ENCODE peak calls at places on chromosomes 3 and 15, in nine cellular contexts. One of them, this sample, is unnamed.
A peak's percentile ranks its signal among the peaks of the same experiment; 100 is the strongest.

GRCh38 chr15:95325763-95326688 is 1004.5 kb upstream of the NR2F2 start:
- DNase-seq in heart left ventricle: no peak
- DNase-seq in A549: no peak
- DNase-seq in endothelial cell of umbilical vein: peak; percentile 94
- DNase-seq in body of pancreas: no peak
- DNase-seq in CD8-positive, alpha-beta T cell: no peak
- DNase-seq in brain microvascular endothelial cell: peak; percentile 59
- DNase-seq in HCT116: no peak
- DNase-seq in upper lobe of right lung: no peak
- DNase-seq in this sample: no peak

GRCh38 chr3:43296565-43296964 is 10.2 kb downstream of the SNRK start:
- DNase-seq in heart left ventricle: peak; percentile 44
- DNase-seq in A549: no peak
- DNase-seq in endothelial cell of umbilical vein: peak; percentile 24
- DNase-seq in body of pancreas: peak; percentile 38
- DNase-seq in CD8-positive, alpha-beta T cell: peak; percentile 85
- DNase-seq in brain microvascular endothelial cell: peak; percentile 30
- DNase-seq in HCT116: no peak
- DNase-seq in upper lobe of right lung: no peak
- DNase-seq in this sample: no peak

GRCh38 chr3:103295974-103296570 is 861.3 kb downstream of the ZPLD1 start:
- DNase-seq in heart left ventricle: no peak
- DNase-seq in A549: peak; percentile 18
- DNase-seq in endothelial cell of umbilical vein: no peak
- DNase-seq in body of pancreas: no peak
- DNase-seq in CD8-positive, alpha-beta T cell: no peak
- DNase-seq in brain microvascular endothelial cell: peak; percentile 2
- DNase-seq in HCT116: peak; percentile 19
- DNase-seq in upper lobe of right lung: no peak
- DNase-seq in this sample: no peak

GRCh38 chr15:100914876-100915275 is 4.3 kb upstream of the LRRK1 start:
- DNase-seq in heart left ventricle: no peak
- DNase-seq in A549: no peak
- DNase-seq in endothelial cell of umbilical vein: no peak
- DNase-seq in body of pancreas: no peak
- DNase-seq in CD8-positive, alpha-beta T cell: no peak
- DNase-seq in brain microvascular endothelial cell: no peak
- DNase-seq in HCT116: no peak
- DNase-seq in upper lobe of right lung: no peak
- DNase-seq in this sample: no peak

GRCh38 chr3:44903314-44903713 is 28.9 kb downstream of the TGM4 start:
- DNase-seq in heart left ventricle: no peak
- DNase-seq in A549: no peak
- DNase-seq in endothelial cell of umbilical vein: no peak
- DNase-seq in body of pancreas: no peak
- DNase-seq in CD8-positive, alpha-beta T cell: no peak
- DNase-seq in brain microvascular endothelial cell: no peak
- DNase-seq in HCT116: no peak
- DNase-seq in upper lobe of right lung: no peak
- DNase-seq in this sample: no peak

GRCh38 chr3:136547293-136547692 is 204.9 kb downstream of the STAG1 start:
- DNase-seq in heart left ventricle: no peak
- DNase-seq in A549: no peak
- DNase-seq in endothelial cell of umbilical vein: peak; percentile 51
- DNase-seq in body of pancreas: no peak
- DNase-seq in CD8-positive, alpha-beta T cell: no peak
- DNase-seq in brain microvascular endothelial cell: no peak
- DNase-seq in HCT116: no peak
- DNase-seq in upper lobe of right lung: no peak
- DNase-seq in this sample: no peak

GRCh38 chr3:72690646-72691045 is 157.6 kb downstream of the SHQ1 start:
- DNase-seq in heart left ventricle: no peak
- DNase-seq in A549: no peak
- DNase-seq in endothelial cell of umbilical vein: no peak
- DNase-seq in body of pancreas: no peak
- DNase-seq in CD8-positive, alpha-beta T cell: no peak
- DNase-seq in brain microvascular endothelial cell: no peak
- DNase-seq in HCT116: no peak
- DNase-seq in upper lobe of right lung: no peak
- DNase-seq in this sample: no peak

GRCh38 chr3:57981483-57982087 is 26.6 kb upstream of the FLNB start:
- DNase-seq in heart left ventricle: no peak
- DNase-seq in A549: no peak
- DNase-seq in endothelial cell of umbilical vein: no peak
- DNase-seq in body of pancreas: no peak
- DNase-seq in CD8-positive, alpha-beta T cell: no peak
- DNase-seq in brain microvascular endothelial cell: no peak
- DNase-seq in HCT116: no peak
- DNase-seq in upper lobe of right lung: no peak
- DNase-seq in this sample: no peak

GRCh38 chr15:51438526-51438925 is 97.1 kb downstream of the GLDN start:
- DNase-seq in heart left ventricle: no peak
- DNase-seq in A549: no peak
- DNase-seq in endothelial cell of umbilical vein: no peak
- DNase-seq in body of pancreas: no peak
- DNase-seq in CD8-positive, alpha-beta T cell: no peak
- DNase-seq in brain microvascular endothelial cell: no peak
- DNase-seq in HCT116: no peak
- DNase-seq in upper lobe of right lung: no peak
- DNase-seq in this sample: no peak

GRCh38 chr15:51444807-51445206 is 103.4 kb downstream of the GLDN start:
- DNase-seq in heart left ventricle: no peak
- DNase-seq in A549: no peak
- DNase-seq in endothelial cell of umbilical vein: no peak
- DNase-seq in body of pancreas: no peak
- DNase-seq in CD8-positive, alpha-beta T cell: no peak
- DNase-seq in brain microvascular endothelial cell: no peak
- DNase-seq in HCT116: no peak
- DNase-seq in upper lobe of right lung: no peak
- DNase-seq in this sample: no peak

GRCh38 chr15:51443282-51443914 is 101.9 kb downstream of the GLDN start:
- DNase-seq in heart left ventricle: no peak
- DNase-seq in A549: no peak
- DNase-seq in endothelial cell of umbilical vein: no peak
- DNase-seq in body of pancreas: no peak
- DNase-seq in CD8-positive, alpha-beta T cell: no peak
- DNase-seq in brain microvascular endothelial cell: no peak
- DNase-seq in HCT116: no peak
- DNase-seq in upper lobe of right lung: no peak
- DNase-seq in this sample: no peak

GRCh38 chr15:51448592-51449494 is 107.4 kb downstream of the GLDN start:
- DNase-seq in heart left ventricle: no peak
- DNase-seq in A549: no peak
- DNase-seq in endothelial cell of umbilical vein: no peak
- DNase-seq in body of pancreas: no peak
- DNase-seq in CD8-positive, alpha-beta T cell: no peak
- DNase-seq in brain microvascular endothelial cell: no peak
- DNase-seq in HCT116: no peak
- DNase-seq in upper lobe of right lung: no peak
- DNase-seq in this sample: no peak

DNA sequence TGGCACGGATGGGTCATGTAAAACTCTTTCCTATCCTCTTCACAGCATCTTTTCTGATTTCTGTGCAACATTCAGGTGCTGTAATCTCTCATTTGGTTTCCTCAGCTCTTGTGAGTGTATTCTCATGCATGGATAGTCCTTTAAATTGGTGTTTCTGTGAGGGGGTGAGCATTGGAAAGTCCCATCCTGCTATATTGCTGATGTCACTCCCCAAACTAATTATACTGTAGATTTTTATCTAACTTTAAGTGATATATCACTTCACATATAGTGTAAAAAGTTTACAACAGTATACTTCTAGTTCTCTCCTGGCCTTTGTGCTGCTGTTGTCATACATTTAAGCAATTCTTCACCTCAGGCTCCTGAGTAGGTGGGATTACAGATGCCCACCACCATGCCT is 102.7 kb downstream of the GLDN start:
- DNase-seq in heart left ventricle: no peak
- DNase-seq in A549: no peak
- DNase-seq in endothelial cell of umbilical vein: no peak
- DNase-seq in body of pancreas: no peak
- DNase-seq in CD8-positive, alpha-beta T cell: no peak
- DNase-seq in brain microvascular endothelial cell: no peak
- DNase-seq in HCT116: no peak
- DNase-seq in upper lobe of right lung: no peak
- DNase-seq in this sample: no peak
- H3K27ac ChIP-seq in heart left ventricle: no peak overlapping the region
- H3K27ac ChIP-seq in A549: no peak overlapping the region
- H3K27ac ChIP-seq in endothelial cell of umbilical vein: no peak overlapping the region
- H3K27ac ChIP-seq in body of pancreas: no peak overlapping the region
- H3K27ac ChIP-seq in CD8-positive, alpha-beta T cell: no peak overlapping the region
- H3K27ac ChIP-seq in brain microvascular endothelial cell: no peak overlapping the region
- H3K27ac ChIP-seq in HCT116: no peak overlapping the region
- H3K27ac ChIP-seq in upper lobe of right lung: no peak overlapping the region
- H3K27ac ChIP-seq in this sample: no peak overlapping the region

GRCh38 chr3:183883291-183884096 is 1.2 kb downstream of the PARL start:
- DNase-seq in heart left ventricle: no peak
- DNase-seq in A549: no peak
- DNase-seq in endothelial cell of umbilical vein: peak; percentile 5
- DNase-seq in body of pancreas: no peak
- DNase-seq in CD8-positive, alpha-beta T cell: no peak
- DNase-seq in brain microvascular endothelial cell: no peak
- DNase-seq in HCT116: no peak
- DNase-seq in upper lobe of right lung: no peak
- DNase-seq in this sample: no peak
- H3K27ac ChIP-seq in heart left ventricle: peak overlapping the region; percentile 80
- H3K27ac ChIP-seq in A549: peak overlapping the region; percentile 79
- H3K27ac ChIP-seq in endothelial cell of umbilical vein: no peak overlapping the region
- H3K27ac ChIP-seq in body of pancreas: no peak overlapping the region
- H3K27ac ChIP-seq in CD8-positive, alpha-beta T cell: no peak overlapping the region
- H3K27ac ChIP-seq in brain microvascular endothelial cell: no peak overlapping the region
- H3K27ac ChIP-seq in HCT116: no peak overlapping the region
- H3K27ac ChIP-seq in upper lobe of right lung: peak overlapping the region; percentile 84
- H3K27ac ChIP-seq in this sample: no peak overlapping the region

GRCh38 chr3:171840484-171840830 is 2.7 kb upstream of the TMEM212 start:
- DNase-seq in heart left ventricle: no peak
- DNase-seq in A549: no peak
- DNase-seq in endothelial cell of umbilical vein: no peak
- DNase-seq in body of pancreas: no peak
- DNase-seq in CD8-positive, alpha-beta T cell: no peak
- DNase-seq in brain microvascular endothelial cell: no peak
- DNase-seq in HCT116: no peak
- DNase-seq in upper lobe of right lung: no peak
- DNase-seq in this sample: no peak

GRCh38 chr3:171840831-171841619 is 2.1 kb upstream of the TMEM212 start:
- DNase-seq in heart left ventricle: no peak
- DNase-seq in A549: no peak
- DNase-seq in endothelial cell of umbilical vein: no peak
- DNase-seq in body of pancreas: no peak
- DNase-seq in CD8-positive, alpha-beta T cell: no peak
- DNase-seq in brain microvascular endothelial cell: no peak
- DNase-seq in HCT116: no peak
- DNase-seq in upper lobe of right lung: no peak
- DNase-seq in this sample: no peak

GRCh38 chr3:171841620-171842000 is 1.5 kb upstream of the TMEM212 start:
- DNase-seq in heart left ventricle: no peak
- DNase-seq in A549: no peak
- DNase-seq in endothelial cell of umbilical vein: peak; percentile 85
- DNase-seq in body of pancreas: no peak
- DNase-seq in CD8-positive, alpha-beta T cell: no peak
- DNase-seq in brain microvascular endothelial cell: peak; percentile 58
- DNase-seq in HCT116: no peak
- DNase-seq in upper lobe of right lung: no peak
- DNase-seq in this sample: no peak

GRCh38 chr3:171844873-171845272 is 1.7 kb downstream of the TMEM212 start:
- DNase-seq in heart left ventricle: no peak
- DNase-seq in A549: no peak
- DNase-seq in endothelial cell of umbilical vein: no peak
- DNase-seq in body of pancreas: no peak
- DNase-seq in CD8-positive, alpha-beta T cell: no peak
- DNase-seq in brain microvascular endothelial cell: no peak
- DNase-seq in HCT116: no peak
- DNase-seq in upper lobe of right lung: no peak
- DNase-seq in this sample: no peak

GRCh38 chr3:171842864-171843511 is at the start of gene TMEM212:
- DNase-seq in heart left ventricle: no peak
- DNase-seq in A549: peak; percentile 46
- DNase-seq in endothelial cell of umbilical vein: peak; percentile 85
- DNase-seq in body of pancreas: no peak
- DNase-seq in CD8-positive, alpha-beta T cell: no peak
- DNase-seq in brain microvascular endothelial cell: no peak
- DNase-seq in HCT116: no peak
- DNase-seq in upper lobe of right lung: no peak
- DNase-seq in this sample: no peak
- H3K27ac ChIP-seq in heart left ventricle: no peak within 1 kb of the TSS
- H3K27ac ChIP-seq in A549: no peak within 1 kb of the TSS
- H3K27ac ChIP-seq in endothelial cell of umbilical vein: peak within 1 kb of the TSS; percentile 70
- H3K27ac ChIP-seq in body of pancreas: no peak within 1 kb of the TSS
- H3K27ac ChIP-seq in CD8-positive, alpha-beta T cell: no peak within 1 kb of the TSS
- H3K27ac ChIP-seq in brain microvascular endothelial cell: peak within 1 kb of the TSS; percentile 49
- H3K27ac ChIP-seq in HCT116: no peak within 1 kb of the TSS
- H3K27ac ChIP-seq in upper lobe of right lung: no peak within 1 kb of the TSS
- H3K27ac ChIP-seq in this sample: no peak within 1 kb of the TSS

GRCh38 chr15:65556622-65557021 is 26.4 kb downstream of the HACD3 start:
- DNase-seq in heart left ventricle: no peak
- DNase-seq in A549: no peak
- DNase-seq in endothelial cell of umbilical vein: no peak
- DNase-seq in body of pancreas: no peak
- DNase-seq in CD8-positive, alpha-beta T cell: no peak
- DNase-seq in brain microvascular endothelial cell: no peak
- DNase-seq in HCT116: no peak
- DNase-seq in upper lobe of right lung: no peak
- DNase-seq in this sample: no peak

GRCh38 chr15:65559941-65560340 is 29.7 kb downstream of the HACD3 start:
- DNase-seq in heart left ventricle: no peak
- DNase-seq in A549: no peak
- DNase-seq in endothelial cell of umbilical vein: no peak
- DNase-seq in body of pancreas: no peak
- DNase-seq in CD8-positive, alpha-beta T cell: no peak
- DNase-seq in brain microvascular endothelial cell: no peak
- DNase-seq in HCT116: no peak
- DNase-seq in upper lobe of right lung: no peak
- DNase-seq in this sample: no peak

GRCh38 chr15:65561934-65562333 is 31.7 kb downstream of the HACD3 start:
- DNase-seq in heart left ventricle: no peak
- DNase-seq in A549: no peak
- DNase-seq in endothelial cell of umbilical vein: no peak
- DNase-seq in body of pancreas: no peak
- DNase-seq in CD8-positive, alpha-beta T cell: no peak
- DNase-seq in brain microvascular endothelial cell: no peak
- DNase-seq in HCT116: no peak
- DNase-seq in upper lobe of right lung: no peak
- DNase-seq in this sample: no peak

GRCh38 chr15:65558336-65558735 is 28.1 kb downstream of the HACD3 start:
- DNase-seq in heart left ventricle: no peak
- DNase-seq in A549: no peak
- DNase-seq in endothelial cell of umbilical vein: no peak
- DNase-seq in body of pancreas: no peak
- DNase-seq in CD8-positive, alpha-beta T cell: no peak
- DNase-seq in brain microvascular endothelial cell: no peak
- DNase-seq in HCT116: no peak
- DNase-seq in upper lobe of right lung: no peak
- DNase-seq in this sample: no peak

DNA sequence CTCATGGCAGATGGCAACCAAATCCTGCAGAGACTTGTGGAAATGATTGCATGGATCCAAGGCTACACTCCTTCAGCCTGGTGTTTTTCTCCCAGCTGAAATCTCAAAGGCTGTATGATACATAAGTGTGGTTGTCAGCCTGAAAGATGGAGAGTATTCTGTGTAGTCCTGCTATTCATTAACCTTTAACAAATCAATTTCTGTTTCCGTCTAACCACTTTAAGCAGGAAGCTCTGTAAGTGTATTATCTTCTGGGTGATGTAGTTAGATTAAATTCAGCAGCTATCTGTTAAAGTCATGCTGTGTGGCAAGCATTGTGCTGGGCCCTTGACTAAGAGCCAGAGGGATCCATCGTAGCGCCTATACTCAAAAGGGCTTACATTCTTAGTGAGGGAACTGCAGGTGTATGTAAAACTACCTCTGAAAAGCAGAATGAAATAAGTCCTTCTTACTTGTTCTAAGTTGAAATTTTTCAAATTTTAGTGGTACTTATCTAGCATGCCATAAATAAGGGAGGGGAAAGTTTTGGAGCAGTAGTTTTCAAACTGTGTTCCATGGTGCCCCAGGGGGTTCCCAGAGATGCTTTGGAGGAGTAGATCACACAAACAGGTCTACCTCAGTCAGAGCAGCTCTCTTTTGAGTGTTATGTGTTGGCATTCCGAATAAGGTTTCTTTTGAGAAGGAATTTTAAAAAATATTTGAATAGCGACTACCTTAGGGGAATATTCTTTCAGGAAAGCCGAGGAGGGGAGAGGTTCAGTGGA is 28.9 kb downstream of the HACD3 start:
- DNase-seq in heart left ventricle: no peak
- DNase-seq in A549: no peak
- DNase-seq in endothelial cell of umbilical vein: no peak
- DNase-seq in body of pancreas: no peak
- DNase-seq in CD8-positive, alpha-beta T cell: no peak
- DNase-seq in brain microvascular endothelial cell: no peak
- DNase-seq in HCT116: no peak
- DNase-seq in upper lobe of right lung: no peak
- DNase-seq in this sample: no peak
- H3K27ac ChIP-seq in heart left ventricle: no peak overlapping the region
- H3K27ac ChIP-seq in A549: no peak overlapping the region
- H3K27ac ChIP-seq in endothelial cell of umbilical vein: no peak overlapping the region
- H3K27ac ChIP-seq in body of pancreas: no peak overlapping the region
- H3K27ac ChIP-seq in CD8-positive, alpha-beta T cell: no peak overlapping the region
- H3K27ac ChIP-seq in brain microvascular endothelial cell: no peak overlapping the region
- H3K27ac ChIP-seq in HCT116: no peak overlapping the region
- H3K27ac ChIP-seq in upper lobe of right lung: no peak overlapping the region
- H3K27ac ChIP-seq in this sample: no peak overlapping the region